ENCODE peak calls at places on chromosomes 1 and 21, in five cellular contexts. A is mesenchymal stem cell, E is H9, Z is neuronal stem cell, M is IMR-90. H is an unnamed sample.

GRCh38 chr1:168917796-168918195 is 188.7 kb upstream of the ATP1B1 start:
- DNase-seq in Z (no peak), A (no peak), M (no peak), E (no peak), H (no peak)

GRCh38 chr1:107897428-107898339 is 67.3 kb downstream of the VAV3 start:
- DNase-seq in E (no peak), M (no peak), Z (no peak), A (no peak), H (no peak)

GRCh38 chr1:86503477-86504129 is 34.9 kb downstream of the CLCA1 start:
- DNase-seq in A (no peak), Z (no peak), M (peak), E (peak), H (peak)

GRCh38 chr1:63413394-63413793 is 46.0 kb downstream of the ALG6 start:
- DNase-seq in Z (no peak), A (no peak), M (no peak), E (no peak), H (no peak)

GRCh38 chr1:10685851-10686403 is 110.5 kb downstream of the CASZ1 start:
- DNase-seq in M (peak), E (no peak), Z (no peak), A (peak), H (no peak)

GRCh38 chr1:20174937-20175666 is 10.8 kb upstream of the UBXN10 start:
- DNase-seq in E (no peak), M (no peak), Z (no peak), A (no peak), H (no peak)

GRCh38 chr1:207826557-207827487 is 75.0 kb downstream of the CD46 start:
- DNase-seq in Z (no peak), M (no peak), A (peak), E (no peak), H (no peak)

GRCh38 chr1:244163861-244164562 is 112.9 kb downstream of the ZBTB18 start:
- DNase-seq in A (peak), E (peak), M (peak), Z (no peak), H (peak)

GRCh38 chr1:14707774-14708450 is 109.4 kb downstream of the KAZN start:
- DNase-seq in M (no peak), E (no peak), Z (no peak), A (no peak), H (no peak)

GRCh38 chr1:119946724-119947123 is 50.4 kb upstream of the ADAM30 start:
- DNase-seq in E (no peak), A (no peak), Z (no peak), M (peak), H (no peak)

GRCh38 chr21:46390603-46391545 is 66.9 kb downstream of the PCNT start:
- DNase-seq in E (no peak), Z (no peak), A (no peak), M (no peak), H (no peak)

GRCh38 chr1:68278221-68278620 is 45.9 kb upstream of the WLS start:
- DNase-seq in M (no peak), Z (no peak), A (no peak), E (no peak), H (peak)

GRCh38 chr1:179742717-179743678 is at the start of gene FAM163A:
- DNase-seq in A (no peak), E (peak), Z (peak), M (no peak), H (peak)

GRCh38 chr1:33098371-33098770 is 17.4 kb downstream of the AZIN2 start:
- DNase-seq in M (peak), E (no peak), A (peak), Z (no peak), H (no peak)

GRCh38 chr1:6170742-6171201 is 9.3 kb downstream of the CHD5 start:
- DNase-seq in M (no peak), E (no peak), A (no peak), Z (no peak), H (no peak)

GRCh38 chr1:33152685-33153432 is 29.0 kb downstream of the TRIM62 start:
- DNase-seq in E (peak), M (no peak), Z (no peak), A (peak), H (peak)

GRCh38 chr1:159928491-159929050 is 3.3 kb upstream of the TAGLN2 start:
- DNase-seq in E (no peak), M (no peak), A (no peak), Z (no peak), H (no peak)

GRCh38 chr1:207404849-207405525 is 49.1 kb upstream of the CR2 start:
- DNase-seq in Z (peak), M (peak), E (no peak), A (peak), H (peak)

GRCh38 chr1:203638914-203639313 is 12.3 kb downstream of the ATP2B4 start:
- DNase-seq in E (no peak), M (no peak), A (no peak), Z (no peak), H (peak)

GRCh38 chr1:214440219-214440965 is 111.0 kb downstream of the PTPN14 start:
- DNase-seq in Z (no peak), M (no peak), A (peak), E (peak), H (peak)
- H2BK5ac ChIP-seq in Z (no peak), M (peak), A (no peak), E (no peak), H (peak)

GRCh38 chr1:182309631-182310351 is 81.8 kb downstream of the GLUL start:
- DNase-seq in Z (no peak), E (no peak), M (no peak), A (no peak), H (peak)

GRCh38 chr1:182301467-182302198 is 90.0 kb downstream of the GLUL start:
- DNase-seq in M (peak), A (peak), E (no peak), Z (no peak), H (peak)

GRCh38 chr1:182303778-182304177 is 87.8 kb downstream of the GLUL start:
- DNase-seq in A (no peak), M (no peak), E (no peak), Z (no peak), H (no peak)

GRCh38 chr1:182304218-182305016 is 87.2 kb downstream of the GLUL start:
- DNase-seq in A (no peak), M (no peak), E (no peak), Z (no peak), H (no peak)

DNA sequence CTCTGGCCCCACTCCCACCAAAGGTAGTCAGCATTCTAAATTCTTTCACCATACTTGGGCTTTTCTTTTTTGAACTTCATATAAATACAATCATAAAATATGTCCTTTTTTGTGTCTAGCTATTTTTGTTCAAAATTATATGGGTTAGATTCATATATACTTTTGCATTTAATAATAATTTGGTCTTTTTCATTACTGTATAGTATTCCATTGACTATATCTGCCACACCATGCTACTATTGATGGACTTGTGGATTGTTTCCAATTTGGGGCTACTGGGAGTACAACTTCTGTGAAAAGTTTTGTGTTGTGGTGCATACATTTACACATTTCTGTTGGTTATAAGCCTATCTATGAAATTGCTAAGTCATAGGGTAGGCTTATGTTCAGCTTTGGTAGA is 85.7 kb downstream of the GLUL start:
- DNase-seq in M (no peak), Z (no peak), A (no peak), E (no peak), H (no peak)
- H2BK5ac ChIP-seq in M (no peak), Z (no peak), A (no peak), E (no peak), H (no peak)

GRCh38 chr1:15764269-15764764 is 5.7 kb downstream of the FBLIM1 start:
- DNase-seq in E (no peak), A (no peak), Z (no peak), M (no peak), H (no peak)
- H2BK5ac ChIP-seq in E (no peak), A (no peak), Z (peak), M (no peak), H (no peak)

DNA sequence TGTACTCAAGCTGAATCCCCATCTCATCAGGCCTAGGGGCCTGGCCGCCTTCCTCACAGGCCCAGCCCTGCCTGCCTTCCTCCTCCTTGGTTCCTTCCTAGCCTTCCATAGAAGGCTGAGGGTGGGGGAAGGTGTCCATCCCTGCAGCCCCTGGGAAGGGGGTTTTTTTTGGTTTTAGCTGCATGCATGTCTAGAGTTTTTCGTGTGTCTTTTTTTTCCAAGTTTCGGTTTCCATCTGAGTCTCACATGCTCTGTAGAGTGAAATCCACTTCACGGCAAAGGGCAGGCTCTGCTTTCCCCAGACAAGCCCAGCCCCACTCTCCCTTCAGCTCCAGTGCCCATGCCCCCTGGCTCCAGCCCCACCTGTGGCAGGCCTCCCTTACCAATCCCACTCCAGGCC is 32.1 kb downstream of the GRHL3 start:
- DNase-seq in M (no peak), Z (no peak), A (no peak), E (no peak), H (no peak)
- H2BK5ac ChIP-seq in M (no peak), Z (no peak), A (no peak), E (no peak), H (no peak)

DNA sequence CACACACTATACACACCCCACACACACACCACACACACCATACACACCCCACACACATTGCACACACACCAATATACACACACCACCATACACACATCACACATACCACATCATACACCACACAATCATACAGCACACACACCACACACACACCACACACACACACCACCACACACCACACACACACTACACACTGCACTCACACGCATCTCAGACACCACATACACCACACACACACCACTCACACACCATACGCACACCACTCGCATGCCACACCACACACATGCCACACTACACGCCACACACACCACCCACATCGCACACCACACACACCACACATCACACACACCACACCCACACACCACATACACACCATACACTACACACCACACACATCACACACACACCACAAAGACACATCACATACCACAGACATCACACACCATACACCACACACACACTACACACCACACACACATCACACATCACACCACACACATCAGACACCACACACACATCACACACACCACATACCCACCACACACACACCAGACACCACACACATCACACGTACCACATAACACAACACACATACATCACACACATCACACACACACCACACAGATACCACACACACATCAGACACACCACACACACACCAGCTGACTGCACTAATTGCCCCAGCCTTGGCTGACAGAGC is 54.6 kb downstream of the HSF2BP start:
- DNase-seq in Z (no peak), M (no peak), A (no peak), E (no peak), H (no peak)
- H2BK5ac ChIP-seq in Z (no peak), M (peak), A (no peak), E (no peak), H (no peak)

GRCh38 chr1:230747139-230747730 is at the start of gene CAPN9:
- DNase-seq in Z (no peak), E (no peak), M (no peak), A (no peak), H (no peak)
- H2BK5ac ChIP-seq in Z (peak), E (no peak), M (no peak), A (no peak), H (no peak)

GRCh38 chr1:65042467-65042866 is 76.1 kb upstream of the JAK1 start:
- DNase-seq in E (no peak), A (no peak), Z (no peak), M (no peak), H (no peak)

GRCh38 chr1:65048325-65048724 is 82.0 kb upstream of the JAK1 start:
- DNase-seq in E (no peak), A (no peak), M (peak), Z (no peak), H (no peak)

GRCh38 chr1:65045022-65045786 is 78.9 kb upstream of the JAK1 start:
- DNase-seq in A (peak), Z (no peak), M (no peak), E (no peak), H (no peak)

GRCh38 chr1:65041014-65041413 is 74.7 kb upstream of the JAK1 start:
- DNase-seq in Z (no peak), E (no peak), M (no peak), A (no peak), H (no peak)

GRCh38 chr1:65044411-65044810 is 78.1 kb upstream of the JAK1 start:
- DNase-seq in A (no peak), M (no peak), E (no peak), Z (no peak), H (no peak)
- H2BK5ac ChIP-seq in A (no peak), M (no peak), E (no peak), Z (no peak), H (no peak)

GRCh38 chr1:209409786-209410185 is 173.7 kb upstream of the CAMK1G start:
- DNase-seq in Z (no peak), A (peak), E (no peak), M (peak), H (peak)
- H2BK5ac ChIP-seq in Z (no peak), A (no peak), E (no peak), M (peak), H (no peak)